ENCODE peak calls at places on chromosome 18, in nine cellular contexts. J is astrocyte, X is ovary, U is HCT116, I is A673, C is spleen, K is foreskin fibroblast, S is kidney epithelial cell, T is right cardiac atrium. L is an unnamed sample.

GRCh38 chr18:34048423-34048822 is 176.3 kb downstream of the NOL4 start:
- DNase-seq in X (no peak), K (no peak), T (no peak), I (peak; percentile 13), C (no peak), J (no peak), S (no peak), U (no peak), L (no peak)

GRCh38 chr18:55781481-55781957 is 193.5 kb upstream of the TCF4 start:
- DNase-seq in K (peak; percentile 52), X (peak; percentile 58), U (no peak), S (no peak), T (peak; percentile 61), J (peak; percentile 70), I (peak; percentile 87), C (no peak), L (no peak)

GRCh38 chr18:54740146-54740844 is 88.0 kb upstream of the RAB27B start:
- DNase-seq in U (no peak), C (no peak), I (peak; percentile 13), J (peak; percentile 68), S (no peak), X (no peak), K (peak; percentile 33), T (no peak), L (no peak)

GRCh38 chr18:48940854-48941531 is 9.8 kb downstream of the SMAD7 start:
- DNase-seq in S (no peak), U (no peak), C (peak; percentile 90), T (peak; percentile 69), J (no peak), K (no peak), X (no peak), I (peak; percentile 68), L (no peak)

GRCh38 chr18:58597649-58598048 is 31.2 kb downstream of the ALPK2 start:
- DNase-seq in J (no peak), K (no peak), T (no peak), C (no peak), S (no peak), U (no peak), X (no peak), I (no peak), L (no peak)

GRCh38 chr18:56306793-56307192 is 331.6 kb downstream of the TXNL1 start:
- DNase-seq in X (no peak), C (no peak), S (no peak), J (no peak), T (no peak), I (no peak), K (no peak), U (no peak), L (no peak)

GRCh38 chr18:13437034-13437433 is 218.5 kb downstream of the LDLRAD4 start:
- DNase-seq in K (no peak), S (no peak), I (no peak), C (no peak), J (peak; percentile 36), T (no peak), U (no peak), X (no peak), L (no peak)

GRCh38 chr18:24234330-24234729 is 95.5 kb downstream of the CABYR start:
- DNase-seq in U (no peak), X (no peak), I (peak; percentile 41), S (no peak), J (no peak), C (no peak), K (no peak), T (no peak), L (no peak)

GRCh38 chr18:73549236-73549635 is 598.4 kb downstream of the FBXO15 start:
- DNase-seq in U (no peak), I (no peak), S (no peak), T (no peak), J (no peak), C (no peak), X (no peak), K (peak; percentile 8), L (no peak)

GRCh38 chr18:35171315-35171987 is 69.4 kb upstream of the ZNF397 start:
- DNase-seq in K (no peak), X (no peak), S (no peak), C (no peak), J (no peak), T (no peak), U (no peak), I (no peak), L (no peak)

GRCh38 chr18:48954837-48955527 is 4.2 kb upstream of the SMAD7 start:
- DNase-seq in T (peak; percentile 65), J (no peak), X (no peak), U (no peak), S (no peak), K (no peak), C (peak; percentile 23), I (no peak), L (no peak)

GRCh38 chr18:8726281-8726680 is 20.9 kb downstream of the MTCL1 start:
- DNase-seq in C (no peak), J (no peak), I (no peak), U (no peak), T (no peak), K (no peak), X (no peak), S (no peak), L (no peak)
- H3K4me3 ChIP-seq in C (no peak overlapping the region), J (no peak overlapping the region), I (no peak overlapping the region), U (no peak overlapping the region), T (no peak overlapping the region), K (no peak overlapping the region), X (no peak overlapping the region), S (no peak overlapping the region), L (no peak overlapping the region)

DNA sequence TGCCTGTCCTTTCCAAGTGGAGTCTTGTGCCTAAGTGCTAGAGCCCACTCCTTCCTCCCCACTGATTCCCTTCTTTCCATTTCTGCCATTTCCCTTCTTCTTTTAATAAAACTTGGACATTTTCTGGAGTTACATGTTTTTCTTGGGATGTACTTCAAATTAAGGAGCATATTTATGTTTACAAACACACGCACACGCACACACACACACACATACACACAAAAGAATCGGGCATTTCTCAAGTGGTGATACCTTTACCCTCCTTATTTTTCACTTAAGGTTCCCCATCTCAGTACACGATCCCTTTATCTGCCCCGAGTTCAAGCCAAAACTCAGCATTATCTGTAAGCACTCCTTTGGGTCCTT is 154.3 kb downstream of the TGIF1 start:
- DNase-seq in C (no peak), X (no peak), T (no peak), S (no peak), I (no peak), J (no peak), K (no peak), U (no peak), L (no peak)
- H3K4me3 ChIP-seq in C (peak overlapping the region; percentile 31), X (no peak overlapping the region), T (peak overlapping the region; percentile 74), S (peak overlapping the region; percentile 41), I (peak overlapping the region; percentile 40), J (peak overlapping the region; percentile 70), K (peak overlapping the region; percentile 42), U (peak overlapping the region; percentile 38), L (peak overlapping the region; percentile 45)

DNA sequence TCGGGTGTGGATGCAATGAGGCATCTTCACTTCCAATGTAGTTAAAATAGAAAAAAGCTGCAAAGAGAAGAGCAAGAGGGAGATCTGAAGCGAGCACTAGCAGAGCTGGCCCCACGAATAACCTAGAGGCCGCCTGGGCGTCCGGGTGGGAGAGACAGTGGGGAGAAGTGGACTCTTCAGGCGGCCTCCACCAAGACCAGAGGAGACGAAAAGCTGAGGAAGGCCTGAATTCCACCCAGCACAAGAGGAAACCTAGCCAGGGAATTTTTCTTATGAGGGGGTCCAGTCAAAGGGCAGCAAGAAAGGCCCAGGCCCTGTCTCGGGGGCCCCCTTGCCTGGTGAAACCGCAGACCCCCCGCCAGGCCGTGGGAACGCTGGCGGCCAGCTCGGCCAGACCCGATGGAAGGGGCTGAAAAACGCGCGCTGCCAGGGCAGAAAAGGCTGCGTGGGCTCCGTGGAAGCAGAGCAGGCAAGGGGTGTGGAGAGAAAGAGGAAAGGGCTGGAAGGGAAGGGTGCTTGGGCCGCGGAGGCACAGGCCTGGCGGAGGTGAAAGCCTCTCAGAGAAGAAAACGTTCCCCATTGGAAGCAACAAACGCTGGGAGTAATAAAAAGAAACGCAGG is 69.2 kb downstream of the KCTD1 start:
- DNase-seq in C (no peak), I (no peak), S (no peak), U (no peak), X (no peak), K (no peak), J (no peak), T (no peak), L (no peak)
- H3K4me3 ChIP-seq in C (no peak overlapping the region), I (no peak overlapping the region), S (no peak overlapping the region), U (no peak overlapping the region), X (no peak overlapping the region), K (no peak overlapping the region), J (no peak overlapping the region), T (no peak overlapping the region), L (no peak overlapping the region)

GRCh38 chr18:32770651-32771168 is 2.1 kb downstream of the KLHL14 start:
- DNase-seq in U (no peak), C (peak; percentile 82), K (no peak), X (no peak), J (no peak), S (no peak), I (no peak), T (no peak), L (no peak)
- H3K4me3 ChIP-seq in U (no peak overlapping the region), C (peak overlapping the region; percentile 59), K (no peak overlapping the region), X (no peak overlapping the region), J (peak overlapping the region; percentile 52), S (peak overlapping the region; percentile 68), I (peak overlapping the region; percentile 44), T (peak overlapping the region; percentile 82), L (no peak overlapping the region)

GRCh38 chr18:44801796-44802195 is 121.1 kb downstream of the SETBP1 start:
- DNase-seq in X (no peak), K (no peak), J (no peak), C (no peak), S (no peak), U (no peak), I (no peak), T (no peak), L (no peak)
- H3K4me3 ChIP-seq in X (no peak overlapping the region), K (no peak overlapping the region), J (no peak overlapping the region), C (no peak overlapping the region), S (no peak overlapping the region), U (no peak overlapping the region), I (no peak overlapping the region), T (no peak overlapping the region), L (no peak overlapping the region)

GRCh38 chr18:22346342-22346967 is 71.3 kb downstream of the CTAGE1 start:
- DNase-seq in I (peak; percentile 20), S (peak; percentile 42), U (no peak), T (peak; percentile 73), C (no peak), J (peak; percentile 73), X (peak; percentile 63), K (peak; percentile 41), L (no peak)
- H3K4me3 ChIP-seq in I (no peak overlapping the region), S (no peak overlapping the region), U (no peak overlapping the region), T (no peak overlapping the region), C (no peak overlapping the region), J (peak overlapping the region; percentile 24), X (peak overlapping the region; percentile 66), K (no peak overlapping the region), L (no peak overlapping the region)